ENCODE peak calls at places on chromosomes 5 and 9, in eight cellular contexts. Z is upper lobe of right lung, O is tibial artery, G is cardiac fibroblast, N is fibroblast of the aortic adventitia, P is fibroblast of mammary gland, I is fibroblast of villous mesenchyme, T is IMR-90. R is an unnamed sample.

GRCh38 chr5:113345261-113345940 is 89.4 kb downstream of the TSSK1B start:
- DNase-seq in Z (no peak), O (no peak), G (peak; percentile 84), N (peak; percentile 83), P (peak; percentile 85), I (no peak), T (peak; percentile 83), R (no peak)

GRCh38 chr9:101977614-101978210 is 239.3 kb upstream of the GRIN3A start:
- DNase-seq in Z (no peak), O (no peak), G (peak; percentile 55), N (peak; percentile 30), P (peak; percentile 43), I (peak; percentile 13), T (peak; percentile 12), R (peak; percentile 15)

GRCh38 chr9:118595719-118596305 is 773.4 kb downstream of the BRINP1 start:
- DNase-seq in Z (no peak), O (no peak), G (peak; percentile 78), N (peak; percentile 31), P (peak; percentile 59), I (peak; percentile 52), T (no peak), R (no peak)

GRCh38 chr9:106074006-106074405 is 379.7 kb downstream of the TMEM38B start:
- DNase-seq in Z (no peak), O (no peak), G (no peak), N (no peak), P (no peak), I (no peak), T (no peak), R (no peak)

GRCh38 chr9:130258999-130259398 is 6.6 kb upstream of the HMCN2 start:
- DNase-seq in Z (no peak), O (peak; percentile 32), G (no peak), N (no peak), P (no peak), I (no peak), T (no peak), R (no peak)

GRCh38 chr5:97162045-97162444 is 19.6 kb upstream of the LIX1 start:
- DNase-seq in Z (no peak), O (no peak), G (peak; percentile 89), N (peak; percentile 91), P (peak; percentile 85), I (peak; percentile 83), T (peak; percentile 84), R (peak; percentile 72)

GRCh38 chr5:159051431-159052281 is 48.1 kb downstream of the EBF1 start:
- DNase-seq in Z (peak; percentile 67), O (peak; percentile 84), G (peak; percentile 62), N (peak; percentile 46), P (no peak), I (peak; percentile 39), T (no peak), R (no peak)

GRCh38 chr5:94969174-94969573 is 315.7 kb downstream of the MCTP1 start:
- DNase-seq in Z (no peak), O (no peak), G (peak; percentile 65), N (peak; percentile 54), P (peak; percentile 54), I (peak; percentile 23), T (peak; percentile 18), R (peak; percentile 46)

GRCh38 chr5:90983148-90983547 is 400.0 kb downstream of the ARRDC3 start:
- DNase-seq in Z (no peak), O (no peak), G (peak; percentile 95), N (peak; percentile 82), P (peak; percentile 91), I (peak; percentile 89), T (peak; percentile 84), R (no peak)

GRCh38 chr5:141654298-141654697 is 3.1 kb upstream of the FCHSD1 start:
- DNase-seq in Z (peak; percentile 11), O (no peak), G (peak; percentile 75), N (peak; percentile 43), P (peak; percentile 81), I (peak; percentile 43), T (peak; percentile 91), R (no peak)

GRCh38 chr5:33491941-33492340 is 51.2 kb downstream of the TARS1 start:
- DNase-seq in Z (no peak), O (no peak), G (no peak), N (peak; percentile 20), P (no peak), I (peak; percentile 31), T (peak; percentile 56), R (no peak)

DNA sequence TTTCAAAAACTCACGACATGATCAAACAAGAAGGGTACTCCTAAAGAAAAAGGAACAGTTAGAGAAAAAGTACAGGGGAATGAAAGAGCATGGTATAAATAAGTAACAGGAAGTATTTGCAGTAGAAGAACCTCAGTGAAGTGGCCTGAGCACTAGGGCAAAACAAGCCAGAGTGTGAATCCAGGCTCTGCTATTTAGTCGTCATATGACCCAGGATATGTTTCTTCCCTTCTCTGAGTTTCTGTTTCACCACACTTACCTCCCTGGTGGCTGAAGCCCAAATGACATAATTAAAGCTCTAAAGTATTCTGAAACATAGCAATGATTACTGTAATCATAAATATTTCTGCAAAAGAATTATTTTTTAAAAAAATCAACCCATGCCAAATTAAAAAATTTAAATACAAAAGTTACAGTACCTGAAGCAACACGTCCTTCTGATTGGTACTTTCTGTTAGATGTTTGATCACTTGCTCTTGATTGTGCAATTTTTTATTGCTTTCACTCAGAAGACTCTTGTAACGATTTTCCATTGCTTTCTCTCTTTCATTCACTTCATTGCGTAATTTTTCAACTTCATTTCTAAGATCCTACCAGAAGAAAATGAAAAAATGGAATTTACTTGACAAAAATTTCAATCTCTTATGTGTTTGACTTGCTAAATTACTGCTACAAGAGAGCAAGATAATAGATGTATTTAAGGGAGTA is 88.9 kb downstream of the CDK5RAP2 start:
- DNase-seq in Z (no peak), O (no peak), G (no peak), N (no peak), P (peak; percentile 31), I (peak; percentile 63), T (no peak), R (no peak)
- TF ChIP-seq CTCF in Z (peak; percentile 5), O (no peak), G (no peak), N (no peak), P (no peak), I (no peak), T (no peak), R (no peak)

GRCh38 chr9:122371851-122372250 is 1.0 kb downstream of the PTGS1 start:
- DNase-seq in Z (no peak), O (no peak), G (no peak), N (no peak), P (no peak), I (no peak), T (no peak), R (no peak)
- H3K4me3 ChIP-seq in Z (peak overlapping the region; percentile 52), O (peak overlapping the region; percentile 37), G (peak overlapping the region; percentile 61), N (peak overlapping the region; percentile 84), P (peak overlapping the region; percentile 73), I (no peak overlapping the region), T (peak overlapping the region; percentile 81), R (no peak overlapping the region)

DNA sequence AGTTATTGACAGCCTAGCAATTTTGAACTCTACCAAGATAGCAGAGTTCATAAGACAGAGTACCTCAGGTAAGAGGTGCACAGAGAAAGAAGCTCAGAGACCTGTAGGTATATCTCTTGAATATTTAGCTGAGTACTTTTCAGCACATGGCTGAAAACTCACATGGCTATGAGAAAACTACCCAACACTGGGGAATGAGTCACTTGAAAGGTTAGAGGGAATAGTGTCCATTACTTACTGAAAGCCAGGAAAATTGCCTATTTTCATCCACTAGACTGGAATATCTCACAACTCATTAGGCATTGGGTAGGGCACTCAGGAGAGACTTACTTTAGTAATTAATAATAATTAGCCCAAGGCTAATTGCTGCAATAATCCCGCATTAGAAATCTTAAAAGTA is 8.3 kb downstream of the TSLP start:
- DNase-seq in Z (no peak), O (no peak), G (no peak), N (no peak), P (peak; percentile 56), I (no peak), T (peak; percentile 57), R (no peak)
- TF ChIP-seq CTCF in Z (no peak), O (no peak), G (no peak), N (no peak), P (no peak), I (no peak), T (no peak), R (no peak)

GRCh38 chr5:36902353-36902752 is 25.8 kb downstream of the NIPBL start:
- DNase-seq in Z (no peak), O (no peak), G (no peak), N (no peak), P (no peak), I (no peak), T (no peak), R (no peak)
- H3K4me3 ChIP-seq in Z (no peak overlapping the region), O (no peak overlapping the region), G (no peak overlapping the region), N (no peak overlapping the region), P (no peak overlapping the region), I (no peak overlapping the region), T (no peak overlapping the region), R (no peak overlapping the region)

GRCh38 chr5:9122528-9122927 is 423.3 kb downstream of the SEMA5A start:
- DNase-seq in Z (no peak), O (no peak), G (no peak), N (no peak), P (no peak), I (no peak), T (no peak), R (no peak)
- TF ChIP-seq CTCF in Z (no peak), O (no peak), G (no peak), N (no peak), P (no peak), I (no peak), T (no peak), R (no peak)

GRCh38 chr5:126938461-126938860 is 91.9 kb downstream of the MARCHF3 start:
- DNase-seq in Z (no peak), O (no peak), G (peak; percentile 90), N (peak; percentile 90), P (peak; percentile 87), I (peak; percentile 82), T (peak; percentile 89), R (no peak)

GRCh38 chr5:126937796-126938195 is 92.6 kb downstream of the MARCHF3 start:
- DNase-seq in Z (no peak), O (no peak), G (peak; percentile 51), N (peak; percentile 58), P (peak; percentile 20), I (peak; percentile 15), T (peak; percentile 44), R (no peak)

GRCh38 chr5:126941403-126941802 is 89.0 kb downstream of the MARCHF3 start:
- DNase-seq in Z (no peak), O (no peak), G (no peak), N (no peak), P (no peak), I (no peak), T (no peak), R (no peak)

GRCh38 chr5:126939887-126940286 is 90.5 kb downstream of the MARCHF3 start:
- DNase-seq in Z (no peak), O (no peak), G (no peak), N (no peak), P (peak; percentile 25), I (no peak), T (peak; percentile 33), R (no peak)

GRCh38 chr5:126936775-126937418 is 93.5 kb downstream of the MARCHF3 start:
- DNase-seq in Z (no peak), O (no peak), G (no peak), N (no peak), P (no peak), I (no peak), T (no peak), R (no peak)
- H3K4me3 ChIP-seq in Z (no peak overlapping the region), O (no peak overlapping the region), G (no peak overlapping the region), N (no peak overlapping the region), P (no peak overlapping the region), I (no peak overlapping the region), T (no peak overlapping the region), R (no peak overlapping the region)

R was measured in LNCaP clone FGC.